ENCODE peak calls at places on chromosomes 13 and 19, in five cellular contexts. K, Y, E, Q and C are unnamed samples.

GRCh38 chr13:31029129-31029528 is 96.7 kb downstream of the TEX26 start:
- DNase-seq in K (no peak), Y (no peak), E (no peak), Q (no peak), C (no peak)

GRCh38 chr13:30464496-30465351 is 1.0 kb downstream of the HMGB1 start:
- DNase-seq in E (peak), Q (peak), K (peak), Y (peak), C (peak)

GRCh38 chr13:97367427-97367826 is 66.5 kb upstream of the RAP2A start:
- DNase-seq in K (peak), Y (no peak), E (no peak), Q (no peak), C (peak)

GRCh38 chr19:14073925-14074838 is 1.6 kb downstream of the MISP3 start:
- DNase-seq in Y (no peak), E (no peak), K (peak), Q (no peak), C (peak)

GRCh38 chr13:87527036-87527435 is 144.1 kb upstream of the SLITRK5 start:
- DNase-seq in E (no peak), Y (no peak), Q (no peak), K (no peak), C (no peak)

GRCh38 chr13:111153977-111154332 is 38.8 kb downstream of the ARHGEF7 start:
- DNase-seq in E (no peak), Q (peak), Y (peak), K (peak), C (peak)

GRCh38 chr19:34298891-34299510 is 44.6 kb downstream of the GARRE1 start:
- DNase-seq in Q (no peak), Y (peak), K (no peak), E (no peak), C (no peak)

GRCh38 chr19:16359074-16359473 is 34.4 kb downstream of the KLF2 start:
- DNase-seq in K (peak), E (no peak), Q (no peak), Y (no peak), C (no peak)

GRCh38 chr19:2045501-2046045 is 5.5 kb downstream of the MKNK2 start:
- DNase-seq in Q (no peak), E (no peak), K (no peak), Y (no peak), C (no peak)

GRCh38 chr19:44684892-44685847 is 13.8 kb upstream of the CEACAM16 start:
- DNase-seq in Y (no peak), Q (no peak), K (no peak), E (no peak), C (peak)

GRCh38 chr19:741506-742131 is 9.3 kb upstream of the MISP start:
- DNase-seq in Y (no peak), E (no peak), K (no peak), Q (peak), C (no peak)